ENCODE peak calls at places on chromosomes 16 and 17, in five cellular contexts. F is GM23248, W is omental fat pad, T is GM03348, A is globus pallidus. M is an unnamed sample.

GRCh38 chr17:80133626-80133970 is 13.3 kb downstream of the EIF4A3 start:
- DNase-seq in F (no peak), W (no peak), T (no peak), A (no peak), M (no peak)

GRCh38 chr17:76297436-76297835 is 10.6 kb downstream of the QRICH2 start:
- DNase-seq in F (no peak), W (no peak), T (no peak), A (no peak), M (no peak)

GRCh38 chr16:70804153-70804728 is 3.3 kb upstream of the VAC14 start:
- DNase-seq in F (peak; percentile 78), W (no peak), T (peak; percentile 81), A (no peak), M (no peak)

GRCh38 chr17:77212081-77212832 is 71.5 kb downstream of the SEC14L1 start:
- DNase-seq in F (no peak), W (no peak), T (no peak), A (peak; percentile 62), M (no peak)

GRCh38 chr17:56793506-56793905 is 40.2 kb downstream of the C17orf67 start:
- DNase-seq in F (no peak), W (no peak), T (no peak), A (no peak), M (no peak)

GRCh38 chr16:87201052-87201451 is 116.1 kb downstream of the C16orf95 start:
- DNase-seq in F (peak; percentile 99), W (no peak), T (peak; percentile 93), A (no peak), M (no peak)

GRCh38 chr16:69522732-69523404 is 42.9 kb upstream of the NFAT5 start:
- DNase-seq in F (no peak), W (no peak), T (no peak), A (no peak), M (peak; percentile 67)

GRCh38 chr17:28842282-28843012 is at the start of gene FAM222B:
- DNase-seq in F (peak; percentile 94), W (peak; percentile 51), T (peak; percentile 99), A (peak; percentile 80), M (peak; percentile 69)

GRCh38 chr17:10226930-10227695 is 28.7 kb upstream of the GAS7 start:
- DNase-seq in F (peak; percentile 48), W (peak; percentile 62), T (peak; percentile 80), A (peak; percentile 42), M (no peak)

GRCh38 chr17:28701987-28702751 is 9.5 kb downstream of the PROCA1 start:
- DNase-seq in F (no peak), W (no peak), T (no peak), A (peak; percentile 87), M (no peak)

GRCh38 chr17:8946476-8946875 is 19.0 kb downstream of the PIK3R5 start:
- DNase-seq in F (peak; percentile 49), W (no peak), T (no peak), A (no peak), M (no peak)

GRCh38 chr17:1053661-1054360 is 56.9 kb downstream of the TIMM22 start:
- DNase-seq in F (no peak), W (no peak), T (no peak), A (no peak), M (no peak)

GRCh38 chr17:61088556-61088955 is 311.1 kb upstream of the TBX2 start:
- DNase-seq in F (no peak), W (no peak), T (no peak), A (no peak), M (no peak)

GRCh38 chr16:85227924-85228462 is 115.7 kb upstream of the CIBAR2 start:
- DNase-seq in F (peak; percentile 93), W (no peak), T (peak; percentile 87), A (no peak), M (no peak)

GRCh38 chr17:48737330-48738043 is 8.9 kb upstream of the HOXB13 start:
- DNase-seq in F (no peak), W (no peak), T (no peak), A (no peak), M (no peak)

GRCh38 chr17:75774471-75774987 is 9.5 kb upstream of the GALK1 start:
- DNase-seq in F (no peak), W (no peak), T (no peak), A (no peak), M (no peak)

GRCh38 chr17:47785538-47786123 is 36.0 kb downstream of the OSBPL7 start:
- DNase-seq in F (peak; percentile 38), W (no peak), T (no peak), A (no peak), M (peak; percentile 44)

GRCh38 chr16:61681673-61682072 is 354.6 kb downstream of the CDH8 start:
- DNase-seq in F (no peak), W (no peak), T (no peak), A (peak; percentile 68), M (no peak)

GRCh38 chr17:77645441-77646430 is 312.8 kb upstream of the TNRC6C start:
- DNase-seq in F (no peak), W (no peak), T (no peak), A (no peak), M (no peak)

GRCh38 chr17:32341141-32341856 is 674 bp downstream of the C17orf75 start:
- DNase-seq in F (peak; percentile 49), W (no peak), T (no peak), A (peak; percentile 22), M (no peak)

GRCh38 chr17:71757156-71757555 is 363.7 kb upstream of the SOX9 start:
- DNase-seq in F (peak; percentile 10), W (no peak), T (peak; percentile 4), A (no peak), M (no peak)

GRCh38 chr16:70522216-70523000 is 946 bp downstream of the COG4 start:
- DNase-seq in F (no peak), W (no peak), T (no peak), A (no peak), M (no peak)

GRCh38 chr17:80491478-80492342 is 15.3 kb upstream of the NPTX1 start:
- DNase-seq in F (peak; percentile 29), W (no peak), T (no peak), A (no peak), M (no peak)

GRCh38 chr16:85327731-85328664 is 215.7 kb upstream of the CIBAR2 start:
- DNase-seq in F (no peak), W (no peak), T (no peak), A (no peak), M (peak; percentile 93)

GRCh38 chr17:39952665-39953470 is 9.9 kb upstream of the GSDMA start:
- DNase-seq in F (peak; percentile 96), W (peak; percentile 97), T (peak; percentile 98), A (peak; percentile 97), M (peak; percentile 95)

GRCh38 chr17:40813804-40814203 is 8.6 kb downstream of the KRT10 start:
- DNase-seq in F (peak; percentile 17), W (no peak), T (no peak), A (no peak), M (no peak)

GRCh38 chr17:78341559-78342437 is 18.1 kb downstream of the SOCS3 start:
- DNase-seq in F (peak; percentile 93), W (no peak), T (peak; percentile 96), A (peak; percentile 82), M (peak; percentile 62)

GRCh38 chr16:2786061-2786825 is 1.1 kb downstream of the PRSS33 start:
- DNase-seq in F (no peak), W (peak; percentile 17), T (no peak), A (no peak), M (no peak)

GRCh38 chr16:56424791-56425438 is 430 bp downstream of the AMFR start:
- DNase-seq in F (peak; percentile 50), W (no peak), T (peak; percentile 68), A (peak; percentile 20), M (peak; percentile 63)

GRCh38 chr17:47855737-47856136 is 4.8 kb upstream of the SP6 start:
- DNase-seq in F (no peak), W (no peak), T (no peak), A (no peak), M (no peak)

M was measured in HAP-1.